ENCODE peak calls at places on chromosomes 7 and 10, in nine cellular contexts. A is astrocyte of the spinal cord; P is A549; I is Ammon's horn; J is GM18507; E is astrocyte of the hippocampus; N is stimulated activated CD4-positive, alpha-beta T cell treated with anti-CD3 and anti-CD28 coated beads, Interleukin-2, amount 100 ng/mL, for 24 hours; H is frontal cortex; R is kidney epithelial cell. Y is an unnamed sample.
A peak's percentile ranks its signal among the peaks of the same experiment; 100 is the strongest.

GRCh38 chr7:113085781-113086390 is 741 bp downstream of the GPR85 start:
- DNase-seq in H (no peak), E (peak; percentile 50), R (no peak), N (no peak), P (peak; percentile 4), A (peak; percentile 40), J (no peak), I (peak; percentile 57), Y (no peak)

GRCh38 chr10:132434405-132435005 is 37.5 kb downstream of the PWWP2B start:
- DNase-seq in J (no peak), E (no peak), P (peak; percentile 59), R (no peak), H (no peak), N (peak; percentile 77), A (no peak), I (no peak), Y (no peak)

GRCh38 chr10:66642217-66642616 is 283.6 kb upstream of the LRRTM3 start:
- DNase-seq in H (no peak), J (no peak), R (no peak), A (no peak), P (no peak), E (no peak), N (no peak), I (no peak), Y (no peak)

GRCh38 chr7:37362802-37363201 is 85.9 kb downstream of the ELMO1 start:
- DNase-seq in E (no peak), R (no peak), H (no peak), A (no peak), N (no peak), P (no peak), J (no peak), I (no peak), Y (no peak)

GRCh38 chr10:11145498-11145855 is 127.8 kb downstream of the CELF2 start:
- DNase-seq in H (no peak), J (no peak), P (no peak), A (no peak), I (no peak), E (no peak), R (no peak), N (peak; percentile 50), Y (no peak)

GRCh38 chr10:75498866-75499265 is 67.4 kb downstream of the LRMDA start:
- DNase-seq in R (no peak), J (no peak), H (no peak), I (no peak), N (no peak), E (no peak), A (no peak), P (no peak), Y (no peak)

GRCh38 chr7:148436135-148436534 is 154.4 kb upstream of the C7orf33 start:
- DNase-seq in P (no peak), I (no peak), N (no peak), A (no peak), E (no peak), R (no peak), H (no peak), J (no peak), Y (no peak)

GRCh38 chr7:55532150-55532917 is 40.0 kb downstream of the VOPP1 start:
- DNase-seq in J (no peak), N (no peak), P (no peak), R (no peak), I (no peak), A (no peak), H (no peak), E (no peak), Y (no peak)